ENCODE peak calls at places on chromosomes 3 and 15, in eight cellular contexts. One of them, this sample, is unnamed.
A peak's percentile ranks its signal among the peaks of the same experiment; 100 is the strongest.

GRCh38 chr3:32781211-32781968 is 36.4 kb upstream of the TRIM71 start:
- DNase-seq in amniotic stem cell: no peak
- DNase-seq in stimulated activated CD8-positive, alpha-beta memory T cell treated with anti-CD3 and anti-CD28 coated beads, Interleukin-7, amount 100 ng/mL, for 4 hours: peak; percentile 52
- DNase-seq in NCI-H774: peak; percentile 13
- DNase-seq in nephron progenitor cell: peak; percentile 92
- DNase-seq in CD4-positive, alpha-beta memory T cell: peak; percentile 42
- DNase-seq in HepG2: peak; percentile 83
- DNase-seq in hepatocyte: peak; percentile 94
- DNase-seq in this sample: peak; percentile 77

GRCh38 chr3:80190051-80190450 is 422.3 kb upstream of the ROBO1 start:
- DNase-seq in CD4-positive, alpha-beta memory T cell: no peak
- DNase-seq in HepG2: no peak
- DNase-seq in amniotic stem cell: no peak
- DNase-seq in NCI-H774: no peak
- DNase-seq in hepatocyte: peak; percentile 18
- DNase-seq in nephron progenitor cell: peak; percentile 4
- DNase-seq in stimulated activated CD8-positive, alpha-beta memory T cell treated with anti-CD3 and anti-CD28 coated beads, Interleukin-7, amount 100 ng/mL, for 4 hours: no peak
- DNase-seq in this sample: peak; percentile 95

GRCh38 chr3:50322386-50323091 is at the start of gene HYAL2:
- DNase-seq in CD4-positive, alpha-beta memory T cell: no peak
- DNase-seq in amniotic stem cell: no peak
- DNase-seq in hepatocyte: no peak
- DNase-seq in HepG2: no peak
- DNase-seq in nephron progenitor cell: no peak
- DNase-seq in NCI-H774: no peak
- DNase-seq in stimulated activated CD8-positive, alpha-beta memory T cell treated with anti-CD3 and anti-CD28 coated beads, Interleukin-7, amount 100 ng/mL, for 4 hours: no peak
- DNase-seq in this sample: no peak

GRCh38 chr3:67294341-67294740 is 296.2 kb downstream of the KBTBD8 start:
- DNase-seq in HepG2: peak; percentile 65
- DNase-seq in nephron progenitor cell: no peak
- DNase-seq in CD4-positive, alpha-beta memory T cell: no peak
- DNase-seq in stimulated activated CD8-positive, alpha-beta memory T cell treated with anti-CD3 and anti-CD28 coated beads, Interleukin-7, amount 100 ng/mL, for 4 hours: no peak
- DNase-seq in NCI-H774: no peak
- DNase-seq in amniotic stem cell: no peak
- DNase-seq in hepatocyte: no peak
- DNase-seq in this sample: no peak

GRCh38 chr15:27768731-27769510 is 330.2 kb downstream of the OCA2 start:
- DNase-seq in hepatocyte: no peak
- DNase-seq in CD4-positive, alpha-beta memory T cell: no peak
- DNase-seq in stimulated activated CD8-positive, alpha-beta memory T cell treated with anti-CD3 and anti-CD28 coated beads, Interleukin-7, amount 100 ng/mL, for 4 hours: no peak
- DNase-seq in HepG2: no peak
- DNase-seq in NCI-H774: no peak
- DNase-seq in amniotic stem cell: no peak
- DNase-seq in nephron progenitor cell: no peak
- DNase-seq in this sample: no peak

GRCh38 chr3:126549861-126550487 is 8.8 kb downstream of the C3orf22 start:
- DNase-seq in hepatocyte: no peak
- DNase-seq in nephron progenitor cell: no peak
- DNase-seq in amniotic stem cell: no peak
- DNase-seq in NCI-H774: no peak
- DNase-seq in stimulated activated CD8-positive, alpha-beta memory T cell treated with anti-CD3 and anti-CD28 coated beads, Interleukin-7, amount 100 ng/mL, for 4 hours: no peak
- DNase-seq in CD4-positive, alpha-beta memory T cell: no peak
- DNase-seq in HepG2: no peak
- DNase-seq in this sample: no peak

GRCh38 chr15:41866263-41866703 is 27.6 kb downstream of the SPTBN5 start:
- DNase-seq in nephron progenitor cell: peak; percentile 65
- DNase-seq in stimulated activated CD8-positive, alpha-beta memory T cell treated with anti-CD3 and anti-CD28 coated beads, Interleukin-7, amount 100 ng/mL, for 4 hours: no peak
- DNase-seq in amniotic stem cell: no peak
- DNase-seq in NCI-H774: no peak
- DNase-seq in hepatocyte: peak; percentile 28
- DNase-seq in CD4-positive, alpha-beta memory T cell: no peak
- DNase-seq in HepG2: peak; percentile 31
- DNase-seq in this sample: no peak

GRCh38 chr15:72229076-72229946 is 1.7 kb downstream of the PKM start:
- DNase-seq in CD4-positive, alpha-beta memory T cell: peak; percentile 41
- DNase-seq in NCI-H774: no peak
- DNase-seq in stimulated activated CD8-positive, alpha-beta memory T cell treated with anti-CD3 and anti-CD28 coated beads, Interleukin-7, amount 100 ng/mL, for 4 hours: peak; percentile 29
- DNase-seq in HepG2: no peak
- DNase-seq in amniotic stem cell: no peak
- DNase-seq in hepatocyte: no peak
- DNase-seq in nephron progenitor cell: peak; percentile 25
- DNase-seq in this sample: no peak

GRCh38 chr15:75307778-75308390 is 25.2 kb downstream of the GOLGA6D start:
- DNase-seq in hepatocyte: peak; percentile 78
- DNase-seq in CD4-positive, alpha-beta memory T cell: no peak
- DNase-seq in HepG2: peak; percentile 58
- DNase-seq in NCI-H774: peak; percentile 64
- DNase-seq in nephron progenitor cell: peak; percentile 63
- DNase-seq in stimulated activated CD8-positive, alpha-beta memory T cell treated with anti-CD3 and anti-CD28 coated beads, Interleukin-7, amount 100 ng/mL, for 4 hours: no peak
- DNase-seq in amniotic stem cell: no peak
- DNase-seq in this sample: peak; percentile 57

GRCh38 chr15:48624700-48625099 is 20.8 kb downstream of the FBN1 start:
- DNase-seq in nephron progenitor cell: peak; percentile 7
- DNase-seq in amniotic stem cell: no peak
- DNase-seq in stimulated activated CD8-positive, alpha-beta memory T cell treated with anti-CD3 and anti-CD28 coated beads, Interleukin-7, amount 100 ng/mL, for 4 hours: no peak
- DNase-seq in NCI-H774: no peak
- DNase-seq in HepG2: no peak
- DNase-seq in CD4-positive, alpha-beta memory T cell: no peak
- DNase-seq in hepatocyte: no peak
- DNase-seq in this sample: no peak

GRCh38 chr15:90545095-90545494 is 15.4 kb downstream of the CRTC3 start:
- DNase-seq in HepG2: no peak
- DNase-seq in nephron progenitor cell: no peak
- DNase-seq in NCI-H774: no peak
- DNase-seq in amniotic stem cell: no peak
- DNase-seq in CD4-positive, alpha-beta memory T cell: no peak
- DNase-seq in stimulated activated CD8-positive, alpha-beta memory T cell treated with anti-CD3 and anti-CD28 coated beads, Interleukin-7, amount 100 ng/mL, for 4 hours: no peak
- DNase-seq in hepatocyte: no peak
- DNase-seq in this sample: no peak

GRCh38 chr3:82796765-82797164 is 1035.3 kb upstream of the GBE1 start:
- DNase-seq in stimulated activated CD8-positive, alpha-beta memory T cell treated with anti-CD3 and anti-CD28 coated beads, Interleukin-7, amount 100 ng/mL, for 4 hours: no peak
- DNase-seq in hepatocyte: no peak
- DNase-seq in NCI-H774: no peak
- DNase-seq in amniotic stem cell: no peak
- DNase-seq in CD4-positive, alpha-beta memory T cell: no peak
- DNase-seq in HepG2: no peak
- DNase-seq in nephron progenitor cell: no peak
- DNase-seq in this sample: no peak

GRCh38 chr15:40960926-40961325 is 7.7 kb downstream of the CHAC1 start:
- DNase-seq in nephron progenitor cell: no peak
- DNase-seq in hepatocyte: no peak
- DNase-seq in NCI-H774: no peak
- DNase-seq in HepG2: no peak
- DNase-seq in stimulated activated CD8-positive, alpha-beta memory T cell treated with anti-CD3 and anti-CD28 coated beads, Interleukin-7, amount 100 ng/mL, for 4 hours: no peak
- DNase-seq in amniotic stem cell: no peak
- DNase-seq in CD4-positive, alpha-beta memory T cell: no peak
- DNase-seq in this sample: no peak

GRCh38 chr3:162274070-162274469 is 777.5 kb downstream of the OTOL1 start:
- DNase-seq in amniotic stem cell: no peak
- DNase-seq in stimulated activated CD8-positive, alpha-beta memory T cell treated with anti-CD3 and anti-CD28 coated beads, Interleukin-7, amount 100 ng/mL, for 4 hours: no peak
- DNase-seq in HepG2: no peak
- DNase-seq in nephron progenitor cell: no peak
- DNase-seq in NCI-H774: no peak
- DNase-seq in hepatocyte: no peak
- DNase-seq in CD4-positive, alpha-beta memory T cell: no peak
- DNase-seq in this sample: no peak

GRCh38 chr3:19891740-19892139 is 42.3 kb downstream of the EFHB start:
- DNase-seq in stimulated activated CD8-positive, alpha-beta memory T cell treated with anti-CD3 and anti-CD28 coated beads, Interleukin-7, amount 100 ng/mL, for 4 hours: no peak
- DNase-seq in nephron progenitor cell: no peak
- DNase-seq in hepatocyte: no peak
- DNase-seq in amniotic stem cell: no peak
- DNase-seq in CD4-positive, alpha-beta memory T cell: no peak
- DNase-seq in NCI-H774: no peak
- DNase-seq in HepG2: no peak
- DNase-seq in this sample: peak; percentile 73

GRCh38 chr3:174495928-174496327 is 363.2 kb upstream of the NAALADL2 start:
- DNase-seq in NCI-H774: peak; percentile 16
- DNase-seq in CD4-positive, alpha-beta memory T cell: no peak
- DNase-seq in amniotic stem cell: no peak
- DNase-seq in stimulated activated CD8-positive, alpha-beta memory T cell treated with anti-CD3 and anti-CD28 coated beads, Interleukin-7, amount 100 ng/mL, for 4 hours: no peak
- DNase-seq in HepG2: no peak
- DNase-seq in hepatocyte: no peak
- DNase-seq in nephron progenitor cell: no peak
- DNase-seq in this sample: no peak

GRCh38 chr3:129016366-129016724 is 15.2 kb downstream of the EFCC1 start:
- DNase-seq in amniotic stem cell: no peak
- DNase-seq in hepatocyte: peak; percentile 44
- DNase-seq in CD4-positive, alpha-beta memory T cell: peak; percentile 54
- DNase-seq in NCI-H774: peak; percentile 83
- DNase-seq in nephron progenitor cell: no peak
- DNase-seq in HepG2: peak; percentile 39
- DNase-seq in stimulated activated CD8-positive, alpha-beta memory T cell treated with anti-CD3 and anti-CD28 coated beads, Interleukin-7, amount 100 ng/mL, for 4 hours: peak; percentile 42
- DNase-seq in this sample: no peak

GRCh38 chr15:100726070-100726420 is 123.7 kb downstream of the ASB7 start:
- DNase-seq in NCI-H774: no peak
- DNase-seq in nephron progenitor cell: no peak
- DNase-seq in stimulated activated CD8-positive, alpha-beta memory T cell treated with anti-CD3 and anti-CD28 coated beads, Interleukin-7, amount 100 ng/mL, for 4 hours: no peak
- DNase-seq in CD4-positive, alpha-beta memory T cell: no peak
- DNase-seq in hepatocyte: no peak
- DNase-seq in HepG2: no peak
- DNase-seq in amniotic stem cell: no peak
- DNase-seq in this sample: no peak

GRCh38 chr3:152198655-152199054 is 70.1 kb upstream of the MBNL1 start:
- DNase-seq in nephron progenitor cell: no peak
- DNase-seq in stimulated activated CD8-positive, alpha-beta memory T cell treated with anti-CD3 and anti-CD28 coated beads, Interleukin-7, amount 100 ng/mL, for 4 hours: no peak
- DNase-seq in amniotic stem cell: no peak
- DNase-seq in NCI-H774: no peak
- DNase-seq in hepatocyte: no peak
- DNase-seq in CD4-positive, alpha-beta memory T cell: no peak
- DNase-seq in HepG2: no peak
- DNase-seq in this sample: no peak

GRCh38 chr15:41493205-41493901 is at the start of gene ITPKA:
- DNase-seq in nephron progenitor cell: peak; percentile 80
- DNase-seq in NCI-H774: peak; percentile 47
- DNase-seq in HepG2: peak; percentile 88
- DNase-seq in amniotic stem cell: peak; percentile 47
- DNase-seq in hepatocyte: peak; percentile 88
- DNase-seq in CD4-positive, alpha-beta memory T cell: peak; percentile 62
- DNase-seq in stimulated activated CD8-positive, alpha-beta memory T cell treated with anti-CD3 and anti-CD28 coated beads, Interleukin-7, amount 100 ng/mL, for 4 hours: peak; percentile 85
- DNase-seq in this sample: peak; percentile 93

GRCh38 chr3:52845157-52845556 is 10.3 kb upstream of the MUSTN1 start:
- DNase-seq in nephron progenitor cell: no peak
- DNase-seq in stimulated activated CD8-positive, alpha-beta memory T cell treated with anti-CD3 and anti-CD28 coated beads, Interleukin-7, amount 100 ng/mL, for 4 hours: no peak
- DNase-seq in amniotic stem cell: no peak
- DNase-seq in HepG2: peak; percentile 83
- DNase-seq in hepatocyte: peak; percentile 59
- DNase-seq in CD4-positive, alpha-beta memory T cell: no peak
- DNase-seq in NCI-H774: no peak
- DNase-seq in this sample: no peak

GRCh38 chr3:33868309-33868708 is 69.9 kb downstream of the PDCD6IP start:
- DNase-seq in hepatocyte: no peak
- DNase-seq in HepG2: no peak
- DNase-seq in CD4-positive, alpha-beta memory T cell: no peak
- DNase-seq in nephron progenitor cell: no peak
- DNase-seq in NCI-H774: no peak
- DNase-seq in amniotic stem cell: no peak
- DNase-seq in stimulated activated CD8-positive, alpha-beta memory T cell treated with anti-CD3 and anti-CD28 coated beads, Interleukin-7, amount 100 ng/mL, for 4 hours: no peak
- DNase-seq in this sample: peak; percentile 10

GRCh38 chr3:192929146-192929545 is 11.5 kb upstream of the MB21D2 start:
- DNase-seq in NCI-H774: no peak
- DNase-seq in CD4-positive, alpha-beta memory T cell: no peak
- DNase-seq in stimulated activated CD8-positive, alpha-beta memory T cell treated with anti-CD3 and anti-CD28 coated beads, Interleukin-7, amount 100 ng/mL, for 4 hours: no peak
- DNase-seq in nephron progenitor cell: no peak
- DNase-seq in amniotic stem cell: no peak
- DNase-seq in HepG2: no peak
- DNase-seq in hepatocyte: no peak
- DNase-seq in this sample: no peak

GRCh38 chr3:11733914-11734313 is 90.2 kb upstream of the VGLL4 start:
- DNase-seq in NCI-H774: no peak
- DNase-seq in HepG2: peak; percentile 40
- DNase-seq in hepatocyte: no peak
- DNase-seq in CD4-positive, alpha-beta memory T cell: no peak
- DNase-seq in nephron progenitor cell: no peak
- DNase-seq in stimulated activated CD8-positive, alpha-beta memory T cell treated with anti-CD3 and anti-CD28 coated beads, Interleukin-7, amount 100 ng/mL, for 4 hours: no peak
- DNase-seq in amniotic stem cell: no peak
- DNase-seq in this sample: no peak

GRCh38 chr15:67941643-67942315 is 101.9 kb upstream of the RNU6-1 start:
- DNase-seq in CD4-positive, alpha-beta memory T cell: no peak
- DNase-seq in nephron progenitor cell: no peak
- DNase-seq in amniotic stem cell: no peak
- DNase-seq in hepatocyte: peak; percentile 74
- DNase-seq in stimulated activated CD8-positive, alpha-beta memory T cell treated with anti-CD3 and anti-CD28 coated beads, Interleukin-7, amount 100 ng/mL, for 4 hours: no peak
- DNase-seq in HepG2: peak; percentile 72
- DNase-seq in NCI-H774: no peak
- DNase-seq in this sample: peak; percentile 46

GRCh38 chr3:42601898-42602581 is 1.6 kb downstream of the NKTR start:
- DNase-seq in HepG2: peak; percentile 39
- DNase-seq in nephron progenitor cell: no peak
- DNase-seq in CD4-positive, alpha-beta memory T cell: peak; percentile 25
- DNase-seq in amniotic stem cell: no peak
- DNase-seq in hepatocyte: peak; percentile 46
- DNase-seq in NCI-H774: no peak
- DNase-seq in stimulated activated CD8-positive, alpha-beta memory T cell treated with anti-CD3 and anti-CD28 coated beads, Interleukin-7, amount 100 ng/mL, for 4 hours: no peak
- DNase-seq in this sample: no peak

GRCh38 chr3:47420511-47421484 is 40.0 kb downstream of the PTPN23 start:
- DNase-seq in nephron progenitor cell: peak; percentile 90
- DNase-seq in CD4-positive, alpha-beta memory T cell: peak; percentile 86
- DNase-seq in hepatocyte: peak; percentile 91
- DNase-seq in stimulated activated CD8-positive, alpha-beta memory T cell treated with anti-CD3 and anti-CD28 coated beads, Interleukin-7, amount 100 ng/mL, for 4 hours: peak; percentile 73
- DNase-seq in amniotic stem cell: peak; percentile 76
- DNase-seq in HepG2: peak; percentile 80
- DNase-seq in NCI-H774: peak; percentile 27
- DNase-seq in this sample: peak; percentile 91

GRCh38 chr15:50767332-50767861 is 1.9 kb upstream of the SPPL2A start:
- DNase-seq in amniotic stem cell: no peak
- DNase-seq in HepG2: no peak
- DNase-seq in hepatocyte: no peak
- DNase-seq in CD4-positive, alpha-beta memory T cell: no peak
- DNase-seq in stimulated activated CD8-positive, alpha-beta memory T cell treated with anti-CD3 and anti-CD28 coated beads, Interleukin-7, amount 100 ng/mL, for 4 hours: no peak
- DNase-seq in nephron progenitor cell: no peak
- DNase-seq in NCI-H774: no peak
- DNase-seq in this sample: no peak

GRCh38 chr3:197516517-197516889 is 39.3 kb downstream of the BDH1 start:
- DNase-seq in HepG2: peak; percentile 78
- DNase-seq in hepatocyte: peak; percentile 87
- DNase-seq in CD4-positive, alpha-beta memory T cell: no peak
- DNase-seq in amniotic stem cell: peak; percentile 13
- DNase-seq in stimulated activated CD8-positive, alpha-beta memory T cell treated with anti-CD3 and anti-CD28 coated beads, Interleukin-7, amount 100 ng/mL, for 4 hours: peak; percentile 37
- DNase-seq in NCI-H774: no peak
- DNase-seq in nephron progenitor cell: no peak
- DNase-seq in this sample: peak; percentile 100

GRCh38 chr3:177657243-177657642 is 460.0 kb upstream of the TBL1XR1 start:
- DNase-seq in HepG2: no peak
- DNase-seq in nephron progenitor cell: no peak
- DNase-seq in amniotic stem cell: no peak
- DNase-seq in CD4-positive, alpha-beta memory T cell: no peak
- DNase-seq in hepatocyte: no peak
- DNase-seq in NCI-H774: no peak
- DNase-seq in stimulated activated CD8-positive, alpha-beta memory T cell treated with anti-CD3 and anti-CD28 coated beads, Interleukin-7, amount 100 ng/mL, for 4 hours: no peak
- DNase-seq in this sample: no peak

GRCh38 chr3:52670621-52671521 is 14.8 kb downstream of the PBRM1 start:
- DNase-seq in HepG2: peak; percentile 32
- DNase-seq in NCI-H774: no peak
- DNase-seq in stimulated activated CD8-positive, alpha-beta memory T cell treated with anti-CD3 and anti-CD28 coated beads, Interleukin-7, amount 100 ng/mL, for 4 hours: no peak
- DNase-seq in hepatocyte: peak; percentile 52
- DNase-seq in nephron progenitor cell: no peak
- DNase-seq in CD4-positive, alpha-beta memory T cell: peak; percentile 17
- DNase-seq in amniotic stem cell: peak; percentile 99
- DNase-seq in this sample: peak; percentile 100

GRCh38 chr3:25257026-25257425 is 171.0 kb upstream of the RARB start:
- DNase-seq in hepatocyte: no peak
- DNase-seq in NCI-H774: no peak
- DNase-seq in amniotic stem cell: no peak
- DNase-seq in stimulated activated CD8-positive, alpha-beta memory T cell treated with anti-CD3 and anti-CD28 coated beads, Interleukin-7, amount 100 ng/mL, for 4 hours: no peak
- DNase-seq in nephron progenitor cell: no peak
- DNase-seq in HepG2: no peak
- DNase-seq in CD4-positive, alpha-beta memory T cell: no peak
- DNase-seq in this sample: peak; percentile 11

GRCh38 chr3:148797822-148798221 is 29.8 kb upstream of the CPB1 start:
- DNase-seq in HepG2: no peak
- DNase-seq in NCI-H774: peak; percentile 55
- DNase-seq in CD4-positive, alpha-beta memory T cell: no peak
- DNase-seq in amniotic stem cell: no peak
- DNase-seq in nephron progenitor cell: no peak
- DNase-seq in stimulated activated CD8-positive, alpha-beta memory T cell treated with anti-CD3 and anti-CD28 coated beads, Interleukin-7, amount 100 ng/mL, for 4 hours: no peak
- DNase-seq in hepatocyte: no peak
- DNase-seq in this sample: no peak

GRCh38 chr3:12352253-12352652 is 63.4 kb downstream of the PPARG start:
- DNase-seq in NCI-H774: no peak
- DNase-seq in CD4-positive, alpha-beta memory T cell: no peak
- DNase-seq in nephron progenitor cell: no peak
- DNase-seq in hepatocyte: no peak
- DNase-seq in stimulated activated CD8-positive, alpha-beta memory T cell treated with anti-CD3 and anti-CD28 coated beads, Interleukin-7, amount 100 ng/mL, for 4 hours: no peak
- DNase-seq in amniotic stem cell: no peak
- DNase-seq in HepG2: no peak
- DNase-seq in this sample: no peak